ENCODE peak calls at places on chromosomes 11 and 22, in seven cellular contexts. E, U, D, V, A, H and Z are unnamed samples.

GRCh38 chr11:6599884-6600390 is 3.5 kb downstream of the RRP8 start:
- DNase-seq in V (no peak), A (no peak), D (no peak), H (no peak), E (no peak), U (no peak), Z (no peak)

GRCh38 chr11:67418476-67419281 is 3.2 kb downstream of the CARNS1 start:
- DNase-seq in U (no peak), E (no peak), V (no peak), A (no peak), D (no peak), H (no peak), Z (no peak)

GRCh38 chr11:131616456-131616855 is 246.0 kb downstream of the NTM start:
- DNase-seq in D (no peak), E (no peak), H (no peak), V (no peak), U (no peak), A (no peak), Z (no peak)

GRCh38 chr11:15194671-15195415 is 80.1 kb downstream of the INSC start:
- DNase-seq in V (no peak), A (peak; percentile 42), U (no peak), D (no peak), H (no peak), E (no peak), Z (peak; percentile 65)

GRCh38 chr11:7656704-7657103 is 16.6 kb downstream of the CYB5R2 start:
- DNase-seq in A (no peak), V (no peak), E (no peak), U (no peak), H (no peak), D (no peak), Z (no peak)

GRCh38 chr11:113994077-113994954 is 19.4 kb downstream of the HTR3A start:
- DNase-seq in E (peak; percentile 76), D (no peak), A (peak; percentile 27), H (no peak), U (peak; percentile 43), V (no peak), Z (no peak)

GRCh38 chr11:46759196-46759595 is 40.2 kb downstream of the F2 start:
- DNase-seq in D (no peak), A (no peak), U (no peak), V (no peak), H (no peak), E (no peak), Z (no peak)

GRCh38 chr11:67365756-67366384 is 7.5 kb downstream of the CLCF1 start:
- DNase-seq in H (no peak), V (no peak), D (no peak), U (no peak), E (no peak), A (no peak), Z (no peak)

GRCh38 chr11:114171257-114172054 is 111.9 kb downstream of the ZBTB16 start:
- DNase-seq in U (no peak), E (no peak), H (no peak), D (no peak), V (no peak), A (no peak), Z (no peak)

GRCh38 chr11:3042496-3043314 is 14.5 kb downstream of the CARS1 start:
- DNase-seq in V (no peak), U (no peak), D (no peak), H (no peak), A (peak; percentile 45), E (no peak), Z (no peak)

GRCh38 chr22:36151006-36151595 is 9.5 kb downstream of the APOL3 start:
- DNase-seq in H (no peak), D (no peak), V (no peak), E (no peak), U (no peak), A (peak; percentile 26), Z (peak; percentile 74)

GRCh38 chr11:2801711-2802388 is 83.7 kb downstream of the CDKN1C start:
- DNase-seq in D (no peak), A (no peak), E (no peak), H (no peak), U (no peak), V (no peak), Z (no peak)

GRCh38 chr11:114883472-114883871 is 205.1 kb downstream of the NXPE2 start:
- DNase-seq in H (no peak), E (no peak), D (no peak), A (no peak), U (no peak), V (no peak), Z (peak; percentile 9)

GRCh38 chr22:36928181-36928580 is 14.8 kb downstream of the CSF2RB start:
- DNase-seq in E (no peak), D (no peak), V (no peak), U (no peak), H (no peak), A (no peak), Z (no peak)

DNA sequence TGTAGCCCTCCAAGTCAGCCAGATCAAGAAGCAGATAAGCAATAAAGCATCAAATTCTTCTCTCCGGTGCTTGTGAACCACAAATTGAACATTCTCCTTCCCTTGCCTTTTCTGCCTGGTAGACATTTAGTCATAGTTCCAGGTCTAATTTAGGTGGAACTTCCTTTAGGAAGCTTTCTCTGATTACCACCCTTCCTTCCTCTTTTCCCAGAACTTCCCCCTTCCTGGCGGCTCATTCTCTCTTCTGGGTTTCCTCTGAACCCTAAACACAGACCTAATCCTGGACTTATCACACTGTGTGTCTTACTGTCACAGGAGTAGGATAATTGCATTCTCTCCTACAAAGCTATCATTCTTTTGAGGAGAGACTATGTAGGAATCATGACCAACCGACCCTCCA is 61.9 kb downstream of the RCN1 start:
- DNase-seq in E (no peak), H (no peak), A (no peak), V (no peak), D (no peak), U (no peak), Z (no peak)
- TF ChIP-seq EZH2 in E (no peak), H (no peak), A (no peak), V (no peak), D (no peak), U (no peak), Z (no peak)

GRCh38 chr11:65884716-65885092 is 3.6 kb downstream of the FIBP start:
- DNase-seq in A (peak; percentile 75), V (no peak), E (peak; percentile 88), D (no peak), U (peak; percentile 89), H (no peak), Z (peak; percentile 61)
- H3K9ac ChIP-seq in A (no peak overlapping the region), V (no peak overlapping the region), E (no peak overlapping the region), D (no peak overlapping the region), U (no peak overlapping the region), H (no peak overlapping the region), Z (no peak overlapping the region)

GRCh38 chr11:118876261-118876660 is 7.4 kb upstream of the CXCR5 start:
- DNase-seq in V (no peak), U (no peak), H (no peak), A (no peak), E (no peak), D (no peak), Z (no peak)

GRCh38 chr11:118868659-118869058 is 15.0 kb upstream of the CXCR5 start:
- DNase-seq in D (no peak), V (no peak), H (no peak), A (no peak), U (no peak), E (no peak), Z (no peak)

GRCh38 chr11:118872403-118872821 is 11.3 kb upstream of the CXCR5 start:
- DNase-seq in H (no peak), A (no peak), U (no peak), V (no peak), E (no peak), D (no peak), Z (no peak)

GRCh38 chr11:118873804-118874203 is 9.9 kb upstream of the CXCR5 start:
- DNase-seq in H (no peak), E (no peak), V (no peak), U (no peak), A (no peak), D (no peak), Z (no peak)

DNA sequence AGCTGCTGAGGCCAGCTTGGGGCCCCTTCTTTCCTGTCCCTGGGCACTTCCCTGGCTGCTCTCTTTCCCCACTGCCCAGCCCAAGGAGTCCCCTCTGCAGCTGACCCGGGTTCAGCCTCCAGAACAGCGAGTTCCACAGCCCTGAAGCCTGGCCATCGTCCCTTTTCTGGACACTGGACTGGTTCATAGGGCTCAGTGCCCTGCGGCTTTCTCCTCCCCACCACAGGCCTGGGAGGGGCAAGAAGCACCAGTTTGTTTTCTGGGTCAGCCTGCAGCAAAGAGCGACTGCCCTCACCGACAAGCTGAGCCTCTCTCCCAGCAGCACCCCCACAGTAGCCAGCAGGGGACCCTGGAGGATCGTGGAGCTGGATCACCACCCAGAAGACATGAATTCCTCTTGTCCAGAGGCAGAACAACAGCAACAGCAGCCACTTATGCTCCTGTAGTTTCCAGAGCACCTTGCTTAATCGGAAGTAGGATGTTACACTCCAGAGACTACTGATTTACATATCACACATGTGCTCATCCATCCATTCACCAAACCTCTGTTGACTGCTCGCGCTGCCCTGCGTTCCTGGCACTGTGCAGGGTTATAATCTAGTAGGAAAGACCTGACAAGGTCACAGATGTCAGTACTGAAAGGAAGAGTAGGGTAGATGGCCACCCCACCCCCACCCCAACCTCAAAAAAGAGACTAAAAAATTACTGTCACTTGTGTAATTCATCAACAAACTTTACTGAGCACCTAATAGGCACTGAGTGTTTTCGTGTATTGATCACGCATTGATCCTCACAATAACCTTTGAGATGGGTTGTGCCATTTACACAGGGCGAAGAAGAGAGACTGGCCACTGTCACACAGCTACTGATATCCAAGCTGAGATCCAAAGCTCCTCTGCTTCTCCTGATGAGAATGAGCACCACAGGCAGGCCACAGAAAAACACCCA is 13.0 kb upstream of the CXCR5 start:
- DNase-seq in E (peak; percentile 25), V (no peak), H (peak; percentile 57), D (no peak), A (peak; percentile 44), U (no peak), Z (peak; percentile 10)
- H3K4me3 ChIP-seq in E (no peak overlapping the region), V (no peak overlapping the region), H (peak overlapping the region; percentile 7), D (no peak overlapping the region), A (peak overlapping the region; percentile 17), U (peak overlapping the region; percentile 27), Z (no peak overlapping the region)

DNA sequence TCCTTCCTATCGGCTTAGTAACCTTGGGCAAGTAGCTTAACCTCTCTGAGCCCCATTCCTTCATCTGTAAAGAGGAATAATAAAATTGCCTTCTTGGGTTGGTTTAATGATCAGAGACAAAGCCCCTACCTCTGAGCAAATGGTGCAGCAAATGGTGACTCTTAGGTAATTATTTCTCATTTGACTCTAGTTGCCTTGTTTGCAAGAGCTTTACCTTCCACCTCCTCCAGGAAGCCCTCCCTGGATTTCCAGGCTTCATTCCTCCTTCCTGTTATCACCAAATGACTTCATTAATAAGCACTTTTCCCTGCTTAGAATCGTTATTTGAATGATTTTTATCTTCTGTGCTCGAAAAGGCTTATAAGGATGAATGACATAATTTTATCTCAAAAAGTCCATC is 106.5 kb downstream of the TSPAN18 start:
- DNase-seq in U (no peak), E (no peak), H (no peak), A (no peak), V (no peak), D (no peak), Z (no peak)
- TF ChIP-seq EZH2 in U (no peak), E (no peak), H (no peak), A (no peak), V (no peak), D (no peak), Z (no peak)

DNA sequence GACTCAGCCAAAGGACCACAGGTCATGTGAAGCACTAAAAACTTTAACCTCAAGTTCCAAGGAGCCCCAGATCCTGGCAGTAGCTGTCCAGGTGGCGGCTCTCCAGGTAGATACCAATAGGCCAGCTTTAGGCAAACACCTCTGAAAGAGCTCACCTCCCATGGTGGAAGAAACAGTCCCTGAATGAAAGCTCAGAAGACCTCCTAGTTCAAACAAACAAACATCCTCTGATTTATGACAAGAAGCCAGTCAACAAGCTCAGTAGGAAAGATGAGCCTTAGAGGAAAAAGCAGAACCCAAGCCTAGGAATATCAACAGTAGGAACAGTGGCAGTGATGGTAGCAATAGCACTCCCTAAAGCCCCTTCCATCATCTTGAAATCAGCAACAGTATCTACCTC is 17.2 kb downstream of the ABTB2 start:
- DNase-seq in E (no peak), A (no peak), V (no peak), U (no peak), H (no peak), D (no peak), Z (no peak)
- H3K9ac ChIP-seq in E (no peak overlapping the region), A (no peak overlapping the region), V (no peak overlapping the region), U (no peak overlapping the region), H (no peak overlapping the region), D (no peak overlapping the region), Z (no peak overlapping the region)